ENCODE peak calls at places on chromosomes 12 and 14, in five cellular contexts. K is H9, V is neuronal stem cell, N is trophoblast cell, G is H1. T is an unnamed sample.

GRCh38 chr12:13173537-13173936 is 23.0 kb upstream of the EMP1 start:
- DNase-seq in V (no peak), N (peak; percentile 94), K (no peak), G (no peak), T (peak; percentile 85)

GRCh38 chr12:49369723-49370145 is 2.5 kb downstream of the SPATS2 start:
- DNase-seq in V (no peak), N (peak; percentile 71), K (peak; percentile 49), G (no peak), T (peak; percentile 65)

GRCh38 chr12:127600211-127600610 is 666.8 kb upstream of the TMEM132C start:
- DNase-seq in N (no peak), G (no peak), V (no peak), K (no peak), T (no peak)

GRCh38 chr12:59194794-59195193 is 274.5 kb upstream of the LRIG3 start:
- DNase-seq in V (no peak), N (no peak), G (peak; percentile 19), K (peak; percentile 72), T (no peak)

GRCh38 chr12:5185435-5186069 is 141.9 kb downstream of the KCNA5 start:
- DNase-seq in K (no peak), G (no peak), V (no peak), N (no peak), T (no peak)

GRCh38 chr12:32586390-32586789 is 92.7 kb upstream of the DNM1L start:
- DNase-seq in N (no peak), V (no peak), K (no peak), G (no peak), T (no peak)

GRCh38 chr12:103924761-103925641 is 5.2 kb upstream of the HSP90B1 start:
- DNase-seq in N (no peak), V (no peak), G (no peak), K (no peak), T (peak; percentile 75)

GRCh38 chr12:65276923-65277322 is 1.6 kb upstream of the MSRB3 start:
- DNase-seq in K (no peak), N (no peak), V (no peak), G (no peak), T (no peak)

GRCh38 chr12:9742665-9743064 is 9.8 kb upstream of the CLECL1 start:
- DNase-seq in V (no peak), G (no peak), K (no peak), N (no peak), T (no peak)

GRCh38 chr12:13230500-13230899 is 34.0 kb downstream of the EMP1 start:
- DNase-seq in N (no peak), K (no peak), G (no peak), V (no peak), T (no peak)

GRCh38 chr12:10361084-10361483 is 28.8 kb downstream of the KLRK1 start:
- DNase-seq in G (peak; percentile 29), N (no peak), K (peak; percentile 85), V (no peak), T (peak; percentile 9)

GRCh38 chr14:22420598-22421186 is 168.3 kb downstream of the DAD1 start:
- DNase-seq in K (no peak), G (no peak), V (no peak), N (no peak), T (no peak)

GRCh38 chr12:86233126-86233525 is 23.1 kb downstream of the MGAT4C start:
- DNase-seq in V (no peak), K (no peak), N (no peak), G (no peak), T (peak; percentile 24)

GRCh38 chr12:111775205-111776193 is 8.8 kb downstream of the ALDH2 start:
- DNase-seq in K (no peak), G (no peak), V (no peak), N (peak; percentile 38), T (peak; percentile 90)

GRCh38 chr14:100914597-100915021 is 11.1 kb upstream of the RTL1 start:
- DNase-seq in K (no peak), N (no peak), V (no peak), G (no peak), T (no peak)

GRCh38 chr12:50537538-50537919 is 32.7 kb downstream of the DIP2B start:
- DNase-seq in N (peak; percentile 35), K (no peak), G (no peak), V (no peak), T (peak; percentile 60)

GRCh38 chr14:35758523-35759129 is 50.5 kb downstream of the RALGAPA1 start:
- DNase-seq in G (no peak), N (peak; percentile 3), V (no peak), K (no peak), T (no peak)

GRCh38 chr12:94460594-94460959 is 910 bp upstream of the CEP83 start:
- DNase-seq in G (no peak), V (no peak), N (peak; percentile 8), K (no peak), T (no peak)

GRCh38 chr12:94458882-94459772 is 540 bp downstream of the CEP83 start:
- DNase-seq in V (peak; percentile 2), G (no peak), N (peak; percentile 57), K (no peak), T (peak; percentile 72)

GRCh38 chr12:94457331-94457730 is 2.3 kb downstream of the CEP83 start:
- DNase-seq in V (no peak), G (no peak), K (no peak), N (no peak), T (no peak)

DNA sequence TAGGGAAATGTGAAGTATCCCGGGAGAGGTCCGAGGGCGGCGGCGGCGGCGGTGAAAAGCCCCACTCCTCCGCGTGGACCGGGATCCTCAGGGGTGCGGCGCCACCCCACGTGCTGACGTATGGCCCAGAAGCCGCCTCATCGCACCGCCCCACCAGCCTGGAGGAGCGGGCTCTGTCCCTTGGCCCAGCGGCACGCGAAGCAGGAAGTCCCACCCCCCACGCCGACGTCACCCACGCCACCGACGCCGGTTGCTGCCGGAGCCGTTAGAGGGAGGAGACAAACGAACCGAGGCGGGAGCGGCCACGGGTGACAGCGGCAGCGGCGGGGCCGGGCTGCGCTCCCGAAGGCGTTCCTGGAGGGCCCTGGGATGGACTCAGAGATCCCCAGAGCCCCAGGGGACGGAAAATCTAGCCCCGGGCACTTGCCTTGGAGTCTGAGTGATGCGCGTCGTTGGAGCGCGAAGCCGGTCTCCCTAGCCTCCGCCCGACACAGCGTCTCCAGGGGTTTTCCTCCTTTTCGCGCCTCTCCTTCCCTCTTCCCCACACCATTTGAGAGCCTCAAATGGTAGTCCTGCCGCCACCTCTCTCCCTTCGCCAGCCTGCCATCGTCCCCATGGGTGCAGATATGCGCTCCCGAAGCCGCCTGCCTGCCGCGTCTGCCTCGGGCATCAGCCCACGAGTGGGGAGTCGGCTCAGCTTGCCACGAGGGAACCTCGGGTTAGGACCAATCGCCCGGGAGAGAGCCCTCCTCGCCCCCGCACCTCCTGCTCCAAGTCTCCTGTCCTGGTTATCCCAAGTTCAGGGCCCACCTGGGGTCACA is at the start of gene CEP83:
- DNase-seq in G (peak; percentile 49), N (peak; percentile 91), K (peak; percentile 94), V (peak; percentile 80), T (peak; percentile 96)
- H3K4ac ChIP-seq in G (peak within 1 kb of the TSS; percentile 75), N (peak within 1 kb of the TSS; percentile 62), K (no peak within 1 kb of the TSS), V (no peak within 1 kb of the TSS), T (peak within 1 kb of the TSS; percentile 13)

GRCh38 chr12:1972856-1973317 is 31.4 kb downstream of the DCP1B start:
- DNase-seq in V (no peak), N (no peak), K (no peak), G (no peak), T (peak; percentile 71)
- H2BK5ac ChIP-seq in V (no peak overlapping the region), N (no peak overlapping the region), K (no peak overlapping the region), G (no peak overlapping the region), T (no peak overlapping the region)

GRCh38 chr14:95493976-95494375 is 22.5 kb downstream of the SYNE3 start:
- DNase-seq in K (no peak), N (peak; percentile 1), G (no peak), V (no peak), T (no peak)

GRCh38 chr14:95490127-95490526 is 26.3 kb downstream of the SYNE3 start:
- DNase-seq in V (no peak), K (no peak), N (no peak), G (no peak), T (no peak)

GRCh38 chr14:95490727-95491451 is 25.6 kb downstream of the SYNE3 start:
- DNase-seq in V (no peak), G (no peak), K (no peak), N (no peak), T (no peak)

GRCh38 chr14:95493503-95493902 is 22.9 kb downstream of the SYNE3 start:
- DNase-seq in V (no peak), G (no peak), N (peak; percentile 0), K (no peak), T (no peak)

GRCh38 chr14:95491936-95492608 is 24.4 kb downstream of the SYNE3 start:
- DNase-seq in V (no peak), G (no peak), N (no peak), K (no peak), T (no peak)
- H2BK12ac ChIP-seq in V (no peak overlapping the region), G (no peak overlapping the region), N (no peak overlapping the region), K (no peak overlapping the region), T (no peak overlapping the region)

DNA sequence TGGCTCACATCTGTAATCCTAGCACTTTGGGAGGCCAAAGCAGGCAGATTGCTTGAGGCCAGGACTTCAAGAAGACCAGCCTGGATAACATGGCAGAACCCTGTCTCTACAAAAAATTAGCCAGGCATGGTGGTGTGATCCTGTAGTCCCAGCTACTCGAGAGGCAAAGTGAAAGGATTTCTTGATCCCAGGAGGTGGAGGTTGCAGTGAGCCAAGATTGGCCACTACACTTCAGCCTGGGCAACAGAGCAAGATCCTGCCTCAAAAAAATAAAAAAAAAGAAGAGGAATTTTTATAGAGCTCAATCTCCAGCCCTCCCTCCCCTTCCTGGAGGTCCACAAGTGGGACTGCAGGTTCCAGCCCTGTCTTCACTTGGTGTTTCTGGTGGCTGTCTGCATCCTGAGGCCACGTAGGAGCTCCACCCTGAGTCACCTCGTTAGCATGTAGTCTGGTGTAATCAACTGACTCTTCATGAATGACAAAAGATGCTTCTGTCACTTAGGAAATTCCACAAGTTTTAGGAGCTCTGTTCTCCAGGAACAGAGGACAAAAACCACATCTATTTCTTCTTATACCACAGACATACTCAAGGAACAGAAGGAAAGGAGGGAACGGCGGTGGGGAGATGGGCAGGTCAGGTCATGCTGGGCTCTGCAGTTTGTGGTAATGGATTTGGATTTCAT is 16.2 kb downstream of the CCDC62 start:
- DNase-seq in V (no peak), K (peak; percentile 54), N (peak; percentile 91), G (no peak), T (peak; percentile 72)
- H3K4ac ChIP-seq in V (no peak overlapping the region), K (no peak overlapping the region), N (no peak overlapping the region), G (no peak overlapping the region), T (no peak overlapping the region)

GRCh38 chr12:76706099-76706498 is 57.8 kb upstream of the ZDHHC17 start:
- DNase-seq in K (no peak), V (no peak), G (no peak), N (no peak), T (peak; percentile 57)

GRCh38 chr12:76708291-76708690 is 55.6 kb upstream of the ZDHHC17 start:
- DNase-seq in K (no peak), V (no peak), G (no peak), N (no peak), T (peak; percentile 20)

GRCh38 chr12:76704693-76705092 is 59.2 kb upstream of the ZDHHC17 start:
- DNase-seq in N (no peak), K (no peak), V (no peak), G (no peak), T (no peak)

GRCh38 chr12:76711241-76711640 is 52.7 kb upstream of the ZDHHC17 start:
- DNase-seq in G (no peak), V (no peak), N (no peak), K (no peak), T (peak; percentile 11)

DNA sequence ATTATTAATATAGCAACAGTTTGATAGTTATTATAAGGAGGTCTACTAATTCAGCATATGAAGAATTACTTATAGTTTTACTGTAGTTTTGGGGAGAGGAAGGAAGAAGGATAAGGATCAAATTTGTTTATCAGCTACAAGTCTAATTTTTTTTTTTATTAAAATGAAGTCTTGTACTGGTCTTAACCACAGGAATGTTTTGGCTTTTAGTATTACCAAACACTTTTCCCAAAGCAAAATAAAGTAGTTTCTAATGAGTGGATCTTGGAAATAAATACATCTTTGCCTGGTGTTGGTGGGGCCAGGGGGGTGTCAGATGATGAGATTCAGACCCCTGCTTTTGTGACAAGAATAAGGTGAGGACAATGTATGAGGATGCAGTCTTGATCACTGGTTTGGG is 57.2 kb upstream of the ZDHHC17 start:
- DNase-seq in V (no peak), K (no peak), G (no peak), N (no peak), T (peak; percentile 38)
- H2BK5ac ChIP-seq in V (no peak overlapping the region), K (no peak overlapping the region), G (no peak overlapping the region), N (no peak overlapping the region), T (no peak overlapping the region)